ENCODE peak calls at places on chromosomes 1 and 21, in six cellular contexts. J, P, O, H, V and E are unnamed samples.

GRCh38 chr1:196043268-196043667 is 565.0 kb downstream of the KCNT2 start:
- DNase-seq in P (no peak), J (no peak), O (no peak), V (no peak), H (no peak), E (no peak)

GRCh38 chr1:173507847-173508209 is 30.7 kb downstream of the PRDX6 start:
- DNase-seq in H (no peak), J (no peak), O (peak; percentile 27), P (no peak), V (no peak), E (no peak)

GRCh38 chr1:106926748-106927582 is 129.5 kb upstream of the PRMT6 start:
- DNase-seq in P (no peak), O (peak; percentile 57), J (no peak), V (no peak), H (no peak), E (no peak)

GRCh38 chr1:114093624-114094302 is 59.9 kb downstream of the SYT6 start:
- DNase-seq in V (no peak), O (peak; percentile 28), J (no peak), H (no peak), P (no peak), E (no peak)

GRCh38 chr1:28437924-28438699 is 67.7 kb upstream of the RCC1 start:
- DNase-seq in V (peak; percentile 83), P (no peak), H (no peak), J (no peak), O (peak; percentile 98), E (peak; percentile 81)

GRCh38 chr1:230860617-230861384 is 7.5 kb downstream of the C1orf198 start:
- DNase-seq in H (no peak), J (no peak), V (no peak), O (no peak), P (no peak), E (no peak)

GRCh38 chr1:30882678-30883388 is 25.7 kb downstream of the SDC3 start:
- DNase-seq in V (no peak), P (no peak), H (no peak), J (no peak), O (no peak), E (peak; percentile 48)

GRCh38 chr1:9425859-9426258 is 113.4 kb upstream of the SLC25A33 start:
- DNase-seq in J (no peak), P (no peak), O (no peak), H (no peak), V (no peak), E (no peak)

GRCh38 chr1:153957744-153958110 is 685 bp downstream of the CRTC2 start:
- DNase-seq in P (no peak), O (peak; percentile 48), V (peak; percentile 47), H (no peak), J (no peak), E (no peak)

GRCh38 chr1:160436975-160437374 is 36.6 kb downstream of the VANGL2 start:
- DNase-seq in V (no peak), J (no peak), H (no peak), O (no peak), P (no peak), E (no peak)

GRCh38 chr1:153355445-153356071 is 2.1 kb upstream of the S100A9 start:
- DNase-seq in P (peak; percentile 67), V (peak; percentile 61), J (no peak), H (no peak), O (peak; percentile 72), E (peak; percentile 47)

GRCh38 chr1:151831605-151832004 is at the start of gene RORC:
- DNase-seq in P (no peak), V (peak; percentile 83), J (no peak), H (no peak), O (no peak), E (no peak)

GRCh38 chr1:58779059-58779754 is 4.6 kb downstream of the JUN start:
- DNase-seq in J (no peak), H (no peak), V (no peak), P (no peak), O (no peak), E (no peak)

GRCh38 chr1:94031591-94031990 is 89.4 kb downstream of the ABCA4 start:
- DNase-seq in V (no peak), O (no peak), H (no peak), P (no peak), J (no peak), E (no peak)

GRCh38 chr1:53024117-53024516 is 37.9 kb upstream of the PODN start:
- DNase-seq in H (no peak), V (no peak), P (no peak), O (no peak), J (no peak), E (no peak)

GRCh38 chr1:36366091-36366661 is 19.5 kb downstream of the STK40 start:
- DNase-seq in O (peak; percentile 67), H (no peak), V (no peak), P (no peak), J (no peak), E (peak; percentile 78)

GRCh38 chr1:67683736-67684525 is 1.1 kb upstream of the GADD45A start:
- DNase-seq in O (peak; percentile 62), V (no peak), P (no peak), J (no peak), H (peak; percentile 23), E (peak; percentile 22)

GRCh38 chr1:159944623-159945455 is 574 bp downstream of the IGSF9 start:
- DNase-seq in V (no peak), O (no peak), J (no peak), P (no peak), H (no peak), E (peak; percentile 28)

GRCh38 chr21:46124926-46125845 is 27.3 kb downstream of the COL6A2 start:
- DNase-seq in P (peak; percentile 41), O (no peak), J (peak; percentile 12), H (no peak), V (no peak), E (peak; percentile 2)

GRCh38 chr1:108643492-108644333 is 17.2 kb downstream of the HENMT1 start:
- DNase-seq in H (no peak), J (no peak), V (peak; percentile 65), O (peak; percentile 83), P (no peak), E (no peak)